ENCODE peak calls at places on chromosomes 2 and 18, in nine cellular contexts. G, X, B, N, H, M, K, J and Z are unnamed samples.

GRCh38 chr2:158191076-158191566 is 89.4 kb downstream of the UPP2 start:
- DNase-seq in J (no peak), H (no peak), M (peak; percentile 62), B (no peak), N (no peak), G (no peak), X (no peak), K (no peak), Z (no peak)

GRCh38 chr18:76482971-76483691 is 11.9 kb downstream of the ZNF516 start:
- DNase-seq in N (no peak), B (no peak), X (no peak), K (peak; percentile 40), G (no peak), M (no peak), J (peak; percentile 16), H (no peak), Z (no peak)

GRCh38 chr18:73842795-73843394 is 304.7 kb downstream of the FBXO15 start:
- DNase-seq in G (peak; percentile 43), M (peak; percentile 70), N (no peak), H (no peak), X (peak; percentile 38), J (no peak), K (no peak), B (peak; percentile 76), Z (peak; percentile 74)

GRCh38 chr2:200615247-200615646 is 29.4 kb downstream of the AOX1 start:
- DNase-seq in X (no peak), G (no peak), B (no peak), H (peak; percentile 26), K (no peak), N (no peak), J (no peak), M (no peak), Z (no peak)

GRCh38 chr2:230691005-230691647 is 21.5 kb upstream of the CAB39 start:
- DNase-seq in H (peak; percentile 37), K (no peak), M (no peak), J (no peak), B (no peak), G (no peak), N (no peak), X (no peak), Z (no peak)

GRCh38 chr2:145721681-145722080 is 1201.8 kb upstream of the ZEB2 start:
- DNase-seq in G (no peak), B (no peak), N (no peak), K (no peak), X (no peak), J (no peak), M (no peak), H (no peak), Z (no peak)

GRCh38 chr2:216285641-216286156 is 86.6 kb downstream of the MARCHF4 start:
- DNase-seq in J (no peak), X (no peak), H (no peak), N (no peak), K (no peak), G (no peak), B (no peak), M (no peak), Z (no peak)

GRCh38 chr2:72011791-72012190 is 135.9 kb downstream of the CYP26B1 start:
- DNase-seq in J (peak; percentile 34), N (no peak), H (no peak), K (peak; percentile 9), B (no peak), M (no peak), X (no peak), G (no peak), Z (no peak)

GRCh38 chr2:4502230-4502843 is 799.0 kb downstream of the DCDC2C start:
- DNase-seq in B (no peak), J (no peak), G (no peak), H (no peak), M (no peak), N (no peak), K (no peak), X (no peak), Z (no peak)

GRCh38 chr2:239420077-239420476 is 19.3 kb upstream of the HDAC4 start:
- DNase-seq in H (no peak), K (no peak), B (no peak), G (no peak), N (no peak), M (no peak), J (no peak), X (no peak), Z (no peak)

GRCh38 chr2:8680931-8681760 is 710 bp upstream of the ID2 start:
- DNase-seq in B (peak; percentile 87), X (peak; percentile 75), H (no peak), M (peak; percentile 94), N (peak; percentile 52), J (peak; percentile 91), K (peak; percentile 88), G (peak; percentile 73), Z (peak; percentile 94)

GRCh38 chr2:100551303-100551702 is 11.5 kb upstream of the PDCL3 start:
- DNase-seq in K (no peak), J (no peak), B (no peak), N (no peak), M (no peak), H (no peak), X (no peak), G (no peak), Z (no peak)

GRCh38 chr2:180077295-180077906 is 70.3 kb upstream of the CWC22 start:
- DNase-seq in K (no peak), H (no peak), N (no peak), G (peak; percentile 3), X (no peak), J (no peak), B (peak; percentile 17), M (peak; percentile 68), Z (no peak)

GRCh38 chr2:234949762-234950434 is 1.9 kb upstream of the SH3BP4 start:
- DNase-seq in M (peak; percentile 1), N (no peak), J (no peak), K (no peak), B (no peak), G (no peak), X (no peak), H (no peak), Z (no peak)

GRCh38 chr2:111119004-111119846 is 1.5 kb upstream of the BCL2L11 start:
- DNase-seq in H (no peak), X (peak; percentile 40), K (peak; percentile 67), N (no peak), B (peak; percentile 16), M (peak; percentile 45), J (peak; percentile 61), G (no peak), Z (peak; percentile 76)

GRCh38 chr2:25473758-25474335 is 132.1 kb upstream of the DNMT3A start:
- DNase-seq in B (peak; percentile 80), N (no peak), G (peak; percentile 64), X (no peak), J (no peak), M (no peak), H (no peak), K (no peak), Z (no peak)

GRCh38 chr2:157838442-157839161 is 37.5 kb downstream of the ACVR1 start:
- DNase-seq in H (peak; percentile 32), J (peak; percentile 68), N (no peak), K (no peak), M (no peak), B (peak; percentile 49), G (peak; percentile 17), X (no peak), Z (no peak)

GRCh38 chr2:30939354-30939753 is 132.1 kb upstream of the CAPN13 start:
- DNase-seq in N (no peak), K (no peak), X (no peak), J (no peak), G (no peak), B (no peak), H (no peak), M (no peak), Z (no peak)

GRCh38 chr2:124822516-124822915 is 797.4 kb downstream of the CNTNAP5 start:
- DNase-seq in G (no peak), M (no peak), K (no peak), N (no peak), H (no peak), J (no peak), X (no peak), B (no peak), Z (no peak)

GRCh38 chr2:166792808-166793207 is 95.5 kb upstream of the XIRP2 start:
- DNase-seq in N (no peak), B (no peak), J (no peak), X (no peak), K (no peak), H (no peak), G (no peak), M (no peak), Z (no peak)

GRCh38 chr2:12008425-12009061 is 262.1 kb downstream of the LPIN1 start:
- DNase-seq in M (peak; percentile 30), B (no peak), J (no peak), N (no peak), G (no peak), K (no peak), X (no peak), H (no peak), Z (no peak)

GRCh38 chr18:7696846-7697245 is 129.7 kb downstream of the PTPRM start:
- DNase-seq in J (no peak), H (no peak), N (no peak), M (no peak), G (no peak), K (no peak), B (no peak), X (no peak), Z (no peak)

GRCh38 chr2:20590704-20591515 is 60.0 kb downstream of the HS1BP3 start:
- DNase-seq in J (no peak), H (no peak), N (no peak), M (no peak), B (no peak), G (no peak), X (no peak), K (peak; percentile 55), Z (no peak)

GRCh38 chr2:214311931-214312749 is 98.7 kb upstream of the VWC2L start:
- DNase-seq in N (no peak), M (no peak), K (no peak), J (no peak), X (no peak), H (no peak), B (no peak), G (no peak), Z (no peak)

GRCh38 chr2:222750533-222750932 is 79.1 kb downstream of the MOGAT1 start:
- DNase-seq in X (no peak), N (no peak), K (no peak), H (no peak), G (no peak), B (no peak), M (no peak), J (no peak), Z (no peak)